ENCODE peak calls at places on chromosomes 12 and 14, in seven cellular contexts. K is PC-3, C is tibial artery, T is WERI-Rb-1, L is GM23248, V is psoas muscle, G is esophagus squamous epithelium. A is an unnamed sample. For H3K27me3, the result is how much of the 10 kb centered on the place peaks cover.

GRCh38 chr12:123094349-123095073 is 56.4 kb downstream of the PITPNM2 start:
- DNase-seq in K (peak), L (peak), V (peak), C (peak), G (no peak), T (no peak), A (no peak)

GRCh38 chr12:9721394-9722092 is 11.4 kb downstream of the CLECL1 start:
- DNase-seq in C (no peak), G (no peak), T (no peak), V (no peak), L (peak), K (peak), A (no peak)

GRCh38 chr14:32252030-32252670 is 49.1 kb upstream of the RNU6-8 start:
- DNase-seq in C (no peak), K (peak), T (peak), V (no peak), G (no peak), L (peak), A (peak)

GRCh38 chr12:14988035-14988434 is 15.2 kb downstream of the PDE6H start:
- DNase-seq in K (no peak), C (no peak), G (no peak), V (no peak), T (no peak), L (no peak), A (no peak)

GRCh38 chr14:29148221-29148620 is 381.6 kb downstream of the FOXG1 start:
- DNase-seq in V (no peak), T (no peak), K (no peak), C (no peak), L (no peak), G (no peak), A (no peak)

GRCh38 chr14:61178226-61179060 is 102.7 kb downstream of the TMEM30B start:
- DNase-seq in C (peak), T (no peak), L (peak), V (peak), K (peak), G (no peak), A (no peak)

GRCh38 chr14:90693413-90693812 is 122.8 kb downstream of the TTC7B start:
- DNase-seq in T (no peak), K (no peak), V (peak), G (no peak), C (no peak), L (no peak), A (no peak)

GRCh38 chr12:92538970-92539749 is 163.6 kb upstream of the PLEKHG7 start:
- DNase-seq in L (peak), K (peak), G (no peak), T (no peak), C (no peak), V (no peak), A (no peak)

GRCh38 chr14:44271006-44271405 is 236.1 kb downstream of the FSCB start:
- DNase-seq in T (no peak), C (no peak), V (no peak), G (no peak), L (no peak), K (no peak), A (no peak)

GRCh38 chr12:67468549-67469245 is 179.8 kb upstream of the DYRK2 start:
- DNase-seq in V (no peak), L (no peak), T (no peak), C (no peak), K (no peak), G (no peak), A (no peak)

GRCh38 chr12:3553681-3554546 is 62.9 kb downstream of the PRMT8 start:
- DNase-seq in L (no peak), C (no peak), V (no peak), K (no peak), T (no peak), G (no peak), A (peak)

GRCh38 chr12:25960176-25960575 is 1.7 kb downstream of the RASSF8 start:
- DNase-seq in K (peak), T (peak), L (peak), G (no peak), V (no peak), C (no peak), A (peak)

GRCh38 chr12:21984375-21984774 is 43.1 kb upstream of the ABCC9 start:
- DNase-seq in T (no peak), V (no peak), L (no peak), G (no peak), K (no peak), C (no peak), A (no peak)

GRCh38 chr12:94725375-94726168 is 75.2 kb upstream of the TMCC3 start:
- DNase-seq in G (no peak), T (no peak), V (no peak), C (no peak), K (peak), L (peak), A (peak)

GRCh38 chr12:59113831-59114273 is 193.5 kb upstream of the LRIG3 start:
- DNase-seq in T (peak), K (peak), L (peak), C (peak), V (peak), G (no peak), A (peak)

GRCh38 chr12:9736931-9737705 is 4.2 kb upstream of the CLECL1 start:
- DNase-seq in L (no peak), V (no peak), G (no peak), K (no peak), C (no peak), T (no peak), A (no peak)

GRCh38 chr12:84502907-84503787 is 409.5 kb downstream of the SLC6A15 start:
- DNase-seq in L (peak), G (no peak), K (peak), V (no peak), C (no peak), T (peak), A (peak)

DNA sequence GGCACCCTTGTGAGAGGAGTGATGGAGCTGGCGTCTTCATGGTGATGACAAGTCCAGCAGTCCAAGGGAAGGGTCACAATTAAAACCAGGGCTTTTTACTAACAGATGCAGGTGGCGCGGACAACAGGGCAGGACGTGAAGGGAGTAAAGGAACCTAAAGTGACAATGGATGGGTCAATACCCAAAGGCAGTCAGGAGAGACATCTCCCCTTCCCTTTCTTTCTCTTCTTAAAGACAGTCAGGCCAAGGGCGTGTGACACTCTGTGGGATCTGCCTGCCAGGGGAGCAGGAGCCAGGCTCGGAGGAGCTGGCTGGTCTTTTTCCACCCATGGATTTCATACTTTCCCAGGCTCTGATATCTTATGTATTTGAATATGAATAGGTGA is 62.0 kb downstream of the FBXL14 start:
- DNase-seq in V (no peak), L (peak), C (no peak), G (no peak), T (no peak), K (no peak), A (no peak)
- H3K4me3 ChIP-seq in V (peak), L (peak), C (no peak), G (no peak), T (no peak), K (no peak), A (no peak)

DNA sequence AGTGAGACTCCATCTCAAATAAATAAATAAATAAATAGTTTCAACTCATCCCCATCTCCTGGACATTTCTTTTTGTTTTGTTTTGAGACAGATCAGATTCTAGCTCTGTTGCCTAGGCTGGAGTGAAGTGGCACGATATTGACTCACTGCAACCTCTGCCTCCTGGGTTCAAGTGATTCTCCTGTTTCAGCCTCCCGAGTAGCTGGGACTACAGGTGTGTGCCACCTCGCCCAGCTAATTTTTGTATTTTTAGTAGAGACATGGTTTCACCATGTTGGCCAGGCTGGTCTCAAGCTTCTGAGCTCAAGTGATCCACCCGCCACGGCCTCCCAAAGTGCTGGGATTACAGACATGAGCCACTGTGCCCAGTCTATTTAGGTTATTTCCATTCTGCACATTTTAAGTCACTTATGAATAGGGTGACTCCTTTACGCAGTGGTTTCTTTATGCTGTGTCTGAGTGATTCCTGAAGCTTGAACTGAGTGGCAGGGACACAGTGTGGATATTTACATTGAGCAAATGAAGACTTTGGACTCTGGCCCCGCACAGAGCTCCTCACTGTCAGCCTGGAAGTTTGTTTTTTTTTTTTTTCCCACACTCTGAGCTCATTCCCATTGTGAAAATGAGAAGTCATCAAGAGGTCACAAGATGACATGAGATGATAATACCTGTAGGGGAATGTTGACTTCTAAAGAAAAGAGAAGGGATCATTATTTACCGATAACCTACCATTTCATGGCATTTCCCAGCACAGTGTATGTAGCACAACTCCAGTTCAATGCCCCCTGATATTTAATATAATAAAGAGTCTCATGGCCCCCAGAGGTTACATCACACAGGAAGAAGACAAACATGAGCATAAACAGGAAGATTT is 72.6 kb downstream of the TBX3 start:
- DNase-seq in K (no peak), L (no peak), C (no peak), G (no peak), V (no peak), T (no peak), A (no peak)
- H3K27me3 ChIP-seq in K (under half), L (under half), C (under half), G (under half), V (under half), T (under half), A (under half)

DNA sequence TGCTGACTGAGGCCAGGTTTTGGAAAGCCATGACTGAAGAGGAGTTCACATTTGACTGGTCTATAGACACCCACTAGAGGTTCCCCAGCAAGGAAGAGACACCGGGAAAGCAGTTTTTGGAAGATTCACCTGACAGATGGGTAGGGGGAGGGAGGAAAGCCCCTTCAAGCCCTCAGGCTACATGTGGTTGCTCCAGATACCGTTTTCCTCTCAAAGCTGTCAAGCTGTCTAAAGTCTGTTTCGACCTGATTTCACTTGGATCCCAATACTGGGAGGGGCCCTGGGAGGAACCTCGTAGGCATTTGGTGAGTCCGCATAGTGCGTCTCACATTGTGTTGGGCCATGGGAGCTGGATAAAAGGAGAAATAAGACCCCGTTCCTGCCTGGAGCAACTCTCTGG is 1.7 kb upstream of the LRP1 start:
- DNase-seq in G (no peak), V (no peak), L (no peak), C (no peak), K (no peak), T (no peak), A (no peak)
- H3K4me3 ChIP-seq in G (peak), V (peak), L (no peak), C (peak), K (peak), T (peak), A (no peak)

DNA sequence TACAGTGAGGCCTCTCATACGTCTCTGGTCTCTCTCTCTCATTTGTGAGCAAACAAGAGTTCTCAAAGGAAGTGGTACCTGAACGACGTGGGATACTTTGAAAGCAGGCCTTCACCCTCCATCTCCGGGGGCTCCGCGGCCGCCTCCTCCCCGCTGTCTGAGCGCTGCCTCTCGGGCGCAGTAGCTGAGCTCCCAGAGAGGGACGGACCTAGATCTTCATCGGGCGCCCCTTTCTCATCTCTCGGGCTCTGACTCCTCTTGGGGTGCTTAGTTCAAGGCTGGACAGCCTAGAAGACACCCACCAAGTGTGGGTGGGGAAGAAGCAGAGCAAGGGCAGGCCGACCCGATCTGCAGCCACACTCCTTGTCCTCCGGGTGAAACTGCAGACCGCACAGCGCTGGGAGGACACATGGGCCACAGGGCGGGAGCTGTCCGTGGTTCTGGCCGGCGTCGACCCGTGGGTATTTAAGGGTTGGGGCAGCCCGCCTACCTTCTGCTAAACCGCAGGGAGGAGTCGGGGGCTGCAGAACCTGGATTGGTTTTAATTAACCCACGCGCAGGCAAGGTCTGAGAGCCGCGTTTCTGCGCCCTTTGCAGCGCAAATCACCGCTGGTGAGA is 92.7 kb downstream of the PAH start:
- DNase-seq in K (peak), V (peak), G (no peak), T (no peak), C (no peak), L (peak), A (peak)
- H3K27me3 ChIP-seq in K (under half), V (under half), G (under half), T (under half), C (under half), L (under half), A (under half)

GRCh38 chr14:75068294-75069020 is 984 bp upstream of the ZC2HC1C start:
- DNase-seq in C (no peak), K (no peak), L (no peak), T (no peak), V (no peak), G (no peak), A (no peak)
- H3K4me3 ChIP-seq in C (peak), K (peak), L (peak), T (peak), V (peak), G (peak), A (peak)

DNA sequence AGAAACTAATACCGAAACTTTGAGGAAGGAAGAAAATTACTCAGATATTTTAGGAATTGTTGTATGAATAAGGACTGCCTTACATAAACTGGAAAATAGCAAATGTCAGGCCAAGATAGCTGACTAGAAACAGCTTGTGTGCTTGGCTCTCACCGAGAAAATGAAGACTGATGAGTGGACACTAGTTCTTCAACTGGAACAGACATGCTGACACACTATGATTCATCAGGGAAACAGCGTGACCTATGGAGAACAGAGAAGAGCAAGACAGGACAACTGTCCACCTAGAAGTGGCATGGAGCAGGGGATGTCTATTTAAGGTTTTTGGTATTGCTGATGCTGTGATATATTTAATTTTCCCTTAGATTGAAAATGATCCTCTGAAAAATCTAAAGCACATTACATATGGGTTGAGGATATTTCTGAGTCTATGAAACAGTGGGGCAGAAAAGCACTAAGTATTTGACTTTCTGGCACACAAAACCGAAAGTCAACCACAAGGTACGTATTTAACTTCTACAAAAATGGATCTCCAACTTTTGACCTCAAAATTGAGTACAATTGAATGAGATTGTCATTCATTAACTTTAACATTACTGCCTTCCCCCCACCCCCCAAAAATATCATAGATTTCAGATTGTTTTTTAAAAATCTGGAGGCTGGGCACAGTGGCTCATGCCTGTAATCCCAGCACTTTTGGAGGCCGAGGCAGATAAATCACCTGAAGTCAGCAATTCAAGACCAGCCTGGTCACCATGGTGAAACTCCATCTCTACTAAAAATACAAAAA is 863.2 kb downstream of the LRFN5 start:
- DNase-seq in K (peak), G (no peak), T (no peak), L (peak), V (no peak), C (no peak), A (no peak)
- H3K27me3 ChIP-seq in K (under half), G (under half), T (under half), L (under half), V (under half), C (under half), A (under half)

DNA sequence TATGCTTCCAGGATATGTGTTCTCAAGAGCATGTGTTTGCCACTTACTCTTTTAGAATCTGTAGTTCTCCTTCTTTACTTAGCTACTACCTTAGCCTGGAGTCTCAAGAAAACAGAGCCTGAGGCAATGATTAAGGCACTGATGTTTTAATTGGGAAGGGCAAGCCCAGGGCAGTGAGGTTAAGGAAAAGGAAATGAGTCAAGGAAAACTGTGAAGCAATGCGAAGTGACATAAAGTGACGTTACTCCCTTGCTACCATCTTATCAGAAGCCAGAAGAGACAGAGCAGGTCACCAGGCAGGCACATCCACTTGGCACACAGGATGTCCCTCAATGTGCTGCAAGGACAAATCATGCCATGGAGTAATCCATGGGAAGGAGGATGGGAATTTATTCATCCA is 11.3 kb upstream of the EML5 start:
- DNase-seq in L (peak), K (no peak), C (no peak), T (no peak), V (no peak), G (no peak), A (no peak)
- H3K4me3 ChIP-seq in L (no peak), K (no peak), C (no peak), T (no peak), V (no peak), G (no peak), A (no peak)

GRCh38 chr14:105072892-105073719 is 7.9 kb upstream of the GPR132 start:
- DNase-seq in G (no peak), L (no peak), V (no peak), C (peak), T (no peak), K (no peak), A (no peak)
- H3K27me3 ChIP-seq in G (under half), L (under half), V (under half), C (under half), T (under half), K (under half), A (under half)

A was measured in H7.